ENCODE peak calls at places on chromosome 21, in seven cellular contexts. One of them, this sample, is unnamed. For H3K36me3, the result is how much of the 10 kb centered on the place peaks cover.

GRCh38 chr21:44927587-44928461 is 7.1 kb upstream of the ITGB2 start:
- DNase-seq in right lobe of liver: no peak
- DNase-seq in ascending aorta: no peak
- DNase-seq in body of pancreas: no peak
- DNase-seq in heart left ventricle: peak
- DNase-seq in cardiac muscle cell: no peak
- DNase-seq in GM23248: peak
- DNase-seq in this sample: peak

GRCh38 chr21:45270306-45270821 is 17.3 kb downstream of the POFUT2 start:
- DNase-seq in cardiac muscle cell: no peak
- DNase-seq in right lobe of liver: no peak
- DNase-seq in ascending aorta: no peak
- DNase-seq in heart left ventricle: no peak
- DNase-seq in body of pancreas: no peak
- DNase-seq in GM23248: no peak
- DNase-seq in this sample: no peak

GRCh38 chr21:43767980-43768867 is 7.9 kb downstream of the CSTB start:
- DNase-seq in cardiac muscle cell: peak
- DNase-seq in ascending aorta: no peak
- DNase-seq in GM23248: peak
- DNase-seq in right lobe of liver: no peak
- DNase-seq in body of pancreas: peak
- DNase-seq in heart left ventricle: no peak
- DNase-seq in this sample: no peak

GRCh38 chr21:35563885-35564451 is 496.4 kb downstream of the SETD4 start:
- DNase-seq in ascending aorta: no peak
- DNase-seq in GM23248: peak
- DNase-seq in body of pancreas: peak
- DNase-seq in cardiac muscle cell: no peak
- DNase-seq in heart left ventricle: peak
- DNase-seq in right lobe of liver: peak
- DNase-seq in this sample: no peak

GRCh38 chr21:42837421-42838211 is 41.7 kb downstream of the WDR4 start:
- DNase-seq in body of pancreas: no peak
- DNase-seq in ascending aorta: no peak
- DNase-seq in cardiac muscle cell: no peak
- DNase-seq in GM23248: no peak
- DNase-seq in heart left ventricle: peak
- DNase-seq in right lobe of liver: no peak
- DNase-seq in this sample: no peak

GRCh38 chr21:42653492-42654061 is at the start of gene PDE9A:
- DNase-seq in heart left ventricle: peak
- DNase-seq in right lobe of liver: peak
- DNase-seq in body of pancreas: peak
- DNase-seq in GM23248: peak
- DNase-seq in ascending aorta: no peak
- DNase-seq in cardiac muscle cell: peak
- DNase-seq in this sample: no peak

GRCh38 chr21:31397939-31398338 is 53.9 kb upstream of the TIAM1 start:
- DNase-seq in heart left ventricle: no peak
- DNase-seq in right lobe of liver: no peak
- DNase-seq in cardiac muscle cell: no peak
- DNase-seq in GM23248: no peak
- DNase-seq in body of pancreas: no peak
- DNase-seq in ascending aorta: no peak
- DNase-seq in this sample: peak

GRCh38 chr21:44892536-44893277 is 19.2 kb upstream of the PTTG1IP start:
- DNase-seq in ascending aorta: no peak
- DNase-seq in cardiac muscle cell: peak
- DNase-seq in right lobe of liver: peak
- DNase-seq in body of pancreas: peak
- DNase-seq in heart left ventricle: peak
- DNase-seq in GM23248: peak
- DNase-seq in this sample: peak

GRCh38 chr21:44453120-44453519 is 2.2 kb upstream of the LRRC3 start:
- DNase-seq in ascending aorta: no peak
- DNase-seq in cardiac muscle cell: no peak
- DNase-seq in body of pancreas: no peak
- DNase-seq in GM23248: no peak
- DNase-seq in right lobe of liver: no peak
- DNase-seq in heart left ventricle: no peak
- DNase-seq in this sample: no peak

GRCh38 chr21:33388188-33388587 is 15.0 kb upstream of the IFNGR2 start:
- DNase-seq in body of pancreas: no peak
- DNase-seq in right lobe of liver: no peak
- DNase-seq in GM23248: no peak
- DNase-seq in ascending aorta: no peak
- DNase-seq in heart left ventricle: no peak
- DNase-seq in cardiac muscle cell: no peak
- DNase-seq in this sample: no peak

GRCh38 chr21:45259206-45259795 is 28.4 kb downstream of the POFUT2 start:
- DNase-seq in cardiac muscle cell: no peak
- DNase-seq in right lobe of liver: no peak
- DNase-seq in ascending aorta: no peak
- DNase-seq in body of pancreas: no peak
- DNase-seq in heart left ventricle: no peak
- DNase-seq in GM23248: no peak
- DNase-seq in this sample: no peak

GRCh38 chr21:25898671-25899070 is 163.9 kb downstream of the GABPA start:
- DNase-seq in cardiac muscle cell: no peak
- DNase-seq in body of pancreas: no peak
- DNase-seq in right lobe of liver: no peak
- DNase-seq in GM23248: peak
- DNase-seq in ascending aorta: no peak
- DNase-seq in heart left ventricle: no peak
- DNase-seq in this sample: no peak
- H3K27ac ChIP-seq in cardiac muscle cell: no peak
- H3K27ac ChIP-seq in body of pancreas: no peak
- H3K27ac ChIP-seq in right lobe of liver: no peak
- H3K27ac ChIP-seq in GM23248: no peak
- H3K27ac ChIP-seq in ascending aorta: peak
- H3K27ac ChIP-seq in heart left ventricle: no peak
- H3K27ac ChIP-seq in this sample: no peak

GRCh38 chr21:46507562-46507961 is 48.9 kb downstream of the DIP2A start:
- DNase-seq in ascending aorta: no peak
- DNase-seq in GM23248: no peak
- DNase-seq in heart left ventricle: no peak
- DNase-seq in cardiac muscle cell: no peak
- DNase-seq in right lobe of liver: no peak
- DNase-seq in body of pancreas: no peak
- DNase-seq in this sample: no peak
- H3K36me3 ChIP-seq in ascending aorta: half or more
- H3K36me3 ChIP-seq in GM23248: under half
- H3K36me3 ChIP-seq in heart left ventricle: half or more
- H3K36me3 ChIP-seq in cardiac muscle cell: under half
- H3K36me3 ChIP-seq in right lobe of liver: under half
- H3K36me3 ChIP-seq in body of pancreas: under half
- H3K36me3 ChIP-seq in this sample: under half

GRCh38 chr21:38286739-38287426 is 30.1 kb downstream of the KCNJ15 start:
- DNase-seq in GM23248: no peak
- DNase-seq in ascending aorta: no peak
- DNase-seq in cardiac muscle cell: no peak
- DNase-seq in body of pancreas: no peak
- DNase-seq in heart left ventricle: no peak
- DNase-seq in right lobe of liver: no peak
- DNase-seq in this sample: no peak
- H3K27ac ChIP-seq in GM23248: peak
- H3K27ac ChIP-seq in ascending aorta: no peak
- H3K27ac ChIP-seq in cardiac muscle cell: no peak
- H3K27ac ChIP-seq in body of pancreas: no peak
- H3K27ac ChIP-seq in heart left ventricle: no peak
- H3K27ac ChIP-seq in right lobe of liver: no peak
- H3K27ac ChIP-seq in this sample: no peak

DNA sequence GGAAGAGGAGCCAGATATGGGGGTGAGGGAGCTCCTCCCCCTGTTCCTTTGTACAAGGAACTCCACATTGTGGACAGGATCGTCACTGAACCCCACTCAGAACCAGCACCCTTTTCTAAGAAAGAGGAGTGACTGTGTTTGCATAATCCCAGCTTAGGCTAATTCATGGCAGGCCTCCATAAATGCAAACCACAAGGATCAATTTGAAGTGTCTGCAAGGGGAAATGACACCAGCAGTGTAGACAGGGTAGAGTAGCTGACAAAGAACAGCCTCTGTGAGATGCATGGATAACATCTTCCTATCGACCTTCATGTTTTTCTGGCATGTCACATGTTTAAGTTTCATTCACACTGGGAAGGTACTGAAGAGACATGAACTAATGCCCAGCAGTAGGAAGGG is 11.7 kb downstream of the MX1 start:
- DNase-seq in ascending aorta: no peak
- DNase-seq in right lobe of liver: no peak
- DNase-seq in heart left ventricle: no peak
- DNase-seq in body of pancreas: no peak
- DNase-seq in cardiac muscle cell: no peak
- DNase-seq in GM23248: no peak
- DNase-seq in this sample: no peak
- H3K36me3 ChIP-seq in ascending aorta: half or more
- H3K36me3 ChIP-seq in right lobe of liver: half or more
- H3K36me3 ChIP-seq in heart left ventricle: half or more
- H3K36me3 ChIP-seq in body of pancreas: under half
- H3K36me3 ChIP-seq in cardiac muscle cell: under half
- H3K36me3 ChIP-seq in GM23248: under half
- H3K36me3 ChIP-seq in this sample: half or more

This sample was measured in CD4-positive, CD25-positive, alpha-beta regulatory T cell.